ENCODE peak calls at places on chromosomes 11 and 22, in four cellular contexts. One of them, this sample, is unnamed.

GRCh38 chr22:17851754-17852153 is 77.5 kb upstream of the BID start:
- ATAC-seq in HepG2: no peak
- ATAC-seq in A549: no peak
- ATAC-seq in upper lobe of left lung: no peak
- ATAC-seq in this sample: peak

GRCh38 chr22:38490915-38491314 is 15.2 kb downstream of the DDX17 start:
- ATAC-seq in HepG2: peak
- ATAC-seq in A549: peak
- ATAC-seq in upper lobe of left lung: peak
- ATAC-seq in this sample: peak

GRCh38 chr11:125762445-125762844 is 16.2 kb downstream of the PATE2 start:
- ATAC-seq in HepG2: no peak
- ATAC-seq in A549: no peak
- ATAC-seq in upper lobe of left lung: no peak
- ATAC-seq in this sample: no peak

GRCh38 chr11:86670179-86670578 is 2.2 kb downstream of the ME3 start:
- ATAC-seq in HepG2: no peak
- ATAC-seq in A549: no peak
- ATAC-seq in upper lobe of left lung: no peak
- ATAC-seq in this sample: no peak

GRCh38 chr22:48803171-48803992 is 1024.3 kb downstream of the BRD1 start:
- ATAC-seq in HepG2: no peak
- ATAC-seq in A549: no peak
- ATAC-seq in upper lobe of left lung: no peak
- ATAC-seq in this sample: no peak

GRCh38 chr11:61775606-61776554 is 16.5 kb downstream of the TMEM258 start:
- ATAC-seq in HepG2: peak
- ATAC-seq in A549: peak
- ATAC-seq in upper lobe of left lung: no peak
- ATAC-seq in this sample: no peak

GRCh38 chr11:46364056-46364455 is 16.8 kb downstream of the DGKZ start:
- ATAC-seq in HepG2: no peak
- ATAC-seq in A549: no peak
- ATAC-seq in upper lobe of left lung: no peak
- ATAC-seq in this sample: no peak

GRCh38 chr11:42957831-42958230 is 354.0 kb upstream of the API5 start:
- ATAC-seq in HepG2: no peak
- ATAC-seq in A549: no peak
- ATAC-seq in upper lobe of left lung: no peak
- ATAC-seq in this sample: no peak

GRCh38 chr22:37638351-37639069 is 959 bp upstream of the SH3BP1 start:
- ATAC-seq in HepG2: peak
- ATAC-seq in A549: peak
- ATAC-seq in upper lobe of left lung: no peak
- ATAC-seq in this sample: no peak

GRCh38 chr11:70067036-70067435 is 11.1 kb upstream of the ANO1 start:
- ATAC-seq in HepG2: no peak
- ATAC-seq in A549: no peak
- ATAC-seq in upper lobe of left lung: no peak
- ATAC-seq in this sample: no peak
- TF ChIP-seq EP300 in HepG2: no peak
- TF ChIP-seq EP300 in A549: no peak
- TF ChIP-seq EP300 in upper lobe of left lung: no peak
- TF ChIP-seq EP300 in this sample: no peak

GRCh38 chr11:108852701-108853100 is 187.8 kb downstream of the DDX10 start:
- ATAC-seq in HepG2: no peak
- ATAC-seq in A549: no peak
- ATAC-seq in upper lobe of left lung: no peak
- ATAC-seq in this sample: no peak
- H3K4me3 ChIP-seq in HepG2: no peak
- H3K4me3 ChIP-seq in A549: no peak
- H3K4me3 ChIP-seq in upper lobe of left lung: no peak
- H3K4me3 ChIP-seq in this sample: no peak

GRCh38 chr11:11039249-11039965 is 181.6 kb upstream of the ZBED5 start:
- ATAC-seq in HepG2: no peak
- ATAC-seq in A549: no peak
- ATAC-seq in upper lobe of left lung: no peak
- ATAC-seq in this sample: no peak

GRCh38 chr11:11036185-11037161 is 178.6 kb upstream of the ZBED5 start:
- ATAC-seq in HepG2: peak
- ATAC-seq in A549: peak
- ATAC-seq in upper lobe of left lung: peak
- ATAC-seq in this sample: peak

GRCh38 chr11:11035331-11035730 is 177.5 kb upstream of the ZBED5 start:
- ATAC-seq in HepG2: no peak
- ATAC-seq in A549: no peak
- ATAC-seq in upper lobe of left lung: no peak
- ATAC-seq in this sample: no peak

GRCh38 chr11:11037162-11037732 is 179.4 kb upstream of the ZBED5 start:
- ATAC-seq in HepG2: no peak
- ATAC-seq in A549: peak
- ATAC-seq in upper lobe of left lung: no peak
- ATAC-seq in this sample: no peak

DNA sequence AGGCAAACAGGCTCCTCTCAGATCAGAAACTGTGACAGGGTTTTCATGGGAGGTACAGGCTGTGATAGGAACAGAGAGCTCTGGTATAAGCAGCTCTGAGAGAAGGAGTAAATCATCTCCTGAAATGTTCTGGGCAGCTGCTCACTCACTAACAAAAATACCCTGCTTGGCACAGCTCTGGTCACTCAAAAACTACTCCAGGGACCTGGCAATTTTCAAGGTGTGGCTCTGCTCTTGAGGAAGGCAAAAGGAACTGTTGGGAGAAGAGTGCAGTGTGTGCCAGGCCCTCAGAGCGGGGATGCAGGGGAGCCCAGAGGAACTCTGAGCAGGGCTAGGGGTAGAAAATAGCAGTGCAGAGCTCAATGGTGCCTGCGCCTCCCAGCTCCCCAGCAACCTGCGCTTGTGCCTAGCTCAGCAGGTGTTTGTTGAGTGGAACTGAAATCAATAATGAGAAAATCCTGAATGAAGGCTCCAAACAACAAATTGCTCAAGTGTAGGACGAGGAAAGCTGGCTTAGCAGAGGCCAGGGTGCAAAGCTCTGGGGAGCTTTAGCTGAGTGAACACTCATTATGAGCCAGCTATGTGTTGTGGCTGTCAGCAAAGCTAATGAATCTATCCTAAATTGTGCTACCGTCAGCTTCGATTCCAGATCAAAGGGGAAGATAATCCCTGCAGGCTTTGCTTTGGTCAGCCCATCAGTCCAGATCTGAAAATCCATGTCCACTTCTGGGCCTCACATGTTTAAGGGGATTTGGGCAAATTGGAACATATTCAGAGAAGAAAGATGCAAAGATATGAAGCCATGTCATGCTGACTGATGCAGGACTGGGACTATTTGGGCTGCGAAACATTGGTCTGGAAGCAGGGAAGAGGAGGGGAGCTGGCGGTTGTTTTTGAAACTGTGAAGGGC is 180.7 kb upstream of the ZBED5 start:
- ATAC-seq in HepG2: no peak
- ATAC-seq in A549: no peak
- ATAC-seq in upper lobe of left lung: no peak
- ATAC-seq in this sample: peak
- TF ChIP-seq EP300 in HepG2: no peak
- TF ChIP-seq EP300 in A549: no peak
- TF ChIP-seq EP300 in upper lobe of left lung: no peak
- TF ChIP-seq EP300 in this sample: no peak

GRCh38 chr11:12042215-12042676 is 33.8 kb upstream of the DKK3 start:
- ATAC-seq in HepG2: no peak
- ATAC-seq in A549: no peak
- ATAC-seq in upper lobe of left lung: no peak
- ATAC-seq in this sample: no peak

GRCh38 chr11:12045914-12046635 is 37.6 kb upstream of the DKK3 start:
- ATAC-seq in HepG2: no peak
- ATAC-seq in A549: no peak
- ATAC-seq in upper lobe of left lung: no peak
- ATAC-seq in this sample: no peak

GRCh38 chr11:12043221-12043620 is 34.8 kb upstream of the DKK3 start:
- ATAC-seq in HepG2: no peak
- ATAC-seq in A549: no peak
- ATAC-seq in upper lobe of left lung: no peak
- ATAC-seq in this sample: no peak

GRCh38 chr11:12044799-12045198 is 36.4 kb upstream of the DKK3 start:
- ATAC-seq in HepG2: peak
- ATAC-seq in A549: peak
- ATAC-seq in upper lobe of left lung: no peak
- ATAC-seq in this sample: no peak

GRCh38 chr11:12043959-12044772 is 35.7 kb upstream of the DKK3 start:
- ATAC-seq in HepG2: peak
- ATAC-seq in A549: peak
- ATAC-seq in upper lobe of left lung: peak
- ATAC-seq in this sample: peak
- H3K4me3 ChIP-seq in HepG2: no peak
- H3K4me3 ChIP-seq in A549: no peak
- H3K4me3 ChIP-seq in upper lobe of left lung: no peak
- H3K4me3 ChIP-seq in this sample: no peak

GRCh38 chr22:26164174-26164573 is 5.1 kb upstream of the SEZ6L start:
- ATAC-seq in HepG2: no peak
- ATAC-seq in A549: no peak
- ATAC-seq in upper lobe of left lung: no peak
- ATAC-seq in this sample: no peak

GRCh38 chr22:26159886-26160285 is 9.4 kb upstream of the SEZ6L start:
- ATAC-seq in HepG2: no peak
- ATAC-seq in A549: no peak
- ATAC-seq in upper lobe of left lung: no peak
- ATAC-seq in this sample: no peak

GRCh38 chr22:26162961-26163360 is 6.3 kb upstream of the SEZ6L start:
- ATAC-seq in HepG2: no peak
- ATAC-seq in A549: no peak
- ATAC-seq in upper lobe of left lung: peak
- ATAC-seq in this sample: no peak

GRCh38 chr22:26161746-26162145 is 7.5 kb upstream of the SEZ6L start:
- ATAC-seq in HepG2: no peak
- ATAC-seq in A549: no peak
- ATAC-seq in upper lobe of left lung: no peak
- ATAC-seq in this sample: no peak
- TF ChIP-seq EP300 in HepG2: no peak
- TF ChIP-seq EP300 in A549: no peak
- TF ChIP-seq EP300 in upper lobe of left lung: no peak
- TF ChIP-seq EP300 in this sample: no peak

GRCh38 chr11:65609236-65609635 is 4.8 kb downstream of the MAP3K11 start:
- ATAC-seq in HepG2: no peak
- ATAC-seq in A549: no peak
- ATAC-seq in upper lobe of left lung: no peak
- ATAC-seq in this sample: no peak

GRCh38 chr11:65611028-65611757 is 2.8 kb downstream of the MAP3K11 start:
- ATAC-seq in HepG2: no peak
- ATAC-seq in A549: no peak
- ATAC-seq in upper lobe of left lung: no peak
- ATAC-seq in this sample: no peak

GRCh38 chr11:65606876-65607613 is 7.0 kb downstream of the MAP3K11 start:
- ATAC-seq in HepG2: peak
- ATAC-seq in A549: peak
- ATAC-seq in upper lobe of left lung: peak
- ATAC-seq in this sample: peak

GRCh38 chr11:65609711-65610110 is 4.3 kb downstream of the MAP3K11 start:
- ATAC-seq in HepG2: no peak
- ATAC-seq in A549: no peak
- ATAC-seq in upper lobe of left lung: no peak
- ATAC-seq in this sample: no peak

DNA sequence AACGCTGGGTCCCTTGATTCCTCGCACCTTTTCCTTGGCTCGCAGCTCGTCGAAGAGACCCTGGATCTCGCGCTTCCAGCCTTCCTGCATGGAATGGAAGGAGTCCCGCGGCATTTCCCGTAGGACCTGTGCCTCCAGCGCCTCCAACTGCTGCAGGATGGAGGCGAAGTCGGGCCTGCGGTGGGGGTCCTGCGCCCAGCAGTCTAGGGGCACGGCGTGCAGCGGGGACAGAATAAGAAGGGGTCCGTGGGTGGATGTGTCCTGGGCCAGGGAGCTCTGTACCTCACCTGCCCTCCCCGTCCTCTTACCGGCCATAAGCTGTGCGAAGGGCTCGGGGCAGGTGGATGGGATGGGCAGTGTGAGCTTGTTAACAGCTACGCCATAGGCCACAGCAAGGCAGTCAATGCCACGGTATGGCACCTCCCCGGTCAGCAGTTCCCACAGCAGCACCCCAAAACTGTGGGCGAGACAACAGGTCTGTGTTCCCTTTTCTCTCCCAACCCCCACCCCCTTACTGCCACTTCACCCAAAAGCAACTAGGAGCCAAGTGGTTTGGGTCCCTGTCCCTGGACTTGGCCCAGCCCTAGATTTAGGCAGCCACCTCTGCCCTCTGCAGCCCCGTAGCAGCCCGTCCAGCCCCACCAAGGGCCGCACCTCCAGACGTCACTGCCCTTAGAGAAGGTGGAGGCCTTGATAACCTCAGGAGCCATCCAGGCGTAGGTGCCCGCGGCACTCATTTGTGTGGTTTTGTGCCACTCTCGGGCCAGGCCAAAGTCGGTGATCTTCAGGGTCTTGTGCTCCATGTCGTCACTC is 6.2 kb downstream of the MAP3K11 start:
- ATAC-seq in HepG2: no peak
- ATAC-seq in A549: no peak
- ATAC-seq in upper lobe of left lung: no peak
- ATAC-seq in this sample: no peak
- H3K4me3 ChIP-seq in HepG2: no peak
- H3K4me3 ChIP-seq in A549: no peak
- H3K4me3 ChIP-seq in upper lobe of left lung: no peak
- H3K4me3 ChIP-seq in this sample: no peak

This sample was measured in gastroesophageal sphincter.